ENCODE peak calls at places on chromosome 16, in four cellular contexts. R is K562, D is GM12878, L is HepG2. P is an unnamed sample.
A peak's percentile ranks its signal among the peaks of the same experiment; 100 is the strongest.

GRCh38 chr16:70689970-70690905 is 4.4 kb upstream of the MTSS2 start:
- DNase-seq in L (no peak), D (no peak), R (no peak), P (no peak)

GRCh38 chr16:75555213-75555706 is 792 bp downstream of the TMEM231 start:
- DNase-seq in D (no peak), L (peak; percentile 89), R (peak; percentile 89), P (peak; percentile 92)

GRCh38 chr16:6689643-6690042 is 643.0 kb upstream of the RBFOX1 start:
- DNase-seq in D (no peak), L (no peak), R (no peak), P (no peak)

GRCh38 chr16:49061315-49061714 is 220.3 kb downstream of the CBLN1 start:
- DNase-seq in L (no peak), D (no peak), R (no peak), P (no peak)

GRCh38 chr16:17222756-17223411 is 247.9 kb downstream of the XYLT1 start:
- DNase-seq in D (no peak), R (no peak), L (no peak), P (peak; percentile 17)

GRCh38 chr16:61413026-61413425 is 623.2 kb downstream of the CDH8 start:
- DNase-seq in L (no peak), D (no peak), R (no peak), P (no peak)

GRCh38 chr16:28192811-28193529 is 18.8 kb downstream of the XPO6 start:
- DNase-seq in D (no peak), R (no peak), L (no peak), P (no peak)

GRCh38 chr16:29825145-29826044 is 5.1 kb downstream of the MVP start:
- DNase-seq in D (no peak), R (peak; percentile 39), L (no peak), P (no peak)

GRCh38 chr16:56931253-56931768 is 631 bp upstream of the HERPUD1 start:
- DNase-seq in D (peak; percentile 67), L (no peak), R (no peak), P (no peak)

GRCh38 chr16:67169642-67170167 is 633 bp upstream of the NOL3 start:
- DNase-seq in D (no peak), R (peak; percentile 42), L (peak; percentile 54), P (peak; percentile 93)

GRCh38 chr16:77288222-77288621 is 89.0 kb downstream of the SYCE1L start:
- DNase-seq in L (no peak), D (no peak), R (no peak), P (no peak)

GRCh38 chr16:10870137-10870776 is 6.7 kb upstream of the CIITA start:
- DNase-seq in L (peak; percentile 64), R (no peak), D (no peak), P (no peak)

GRCh38 chr16:807345-808251 is 7.1 kb upstream of the GNG13 start:
- DNase-seq in D (peak; percentile 68), R (peak; percentile 95), L (no peak), P (peak; percentile 93)

GRCh38 chr16:72825912-72826621 is 221.9 kb downstream of the ZFHX3 start:
- DNase-seq in D (no peak), R (no peak), L (no peak), P (no peak)

GRCh38 chr16:17994027-17994426 is 342.5 kb downstream of the NPIPA8 start:
- DNase-seq in D (no peak), L (no peak), R (no peak), P (no peak)

GRCh38 chr16:53291757-53292392 is 142.4 kb upstream of the RBL2 start:
- DNase-seq in R (no peak), D (no peak), L (no peak), P (no peak)

GRCh38 chr16:89094252-89094901 is 725 bp downstream of the ACSF3 start:
- DNase-seq in D (no peak), R (no peak), L (peak; percentile 35), P (no peak)

GRCh38 chr16:66262253-66263167 is 104.0 kb upstream of the CDH5 start:
- DNase-seq in R (no peak), L (no peak), D (no peak), P (no peak)

GRCh38 chr16:87560428-87561199 is 41.7 kb upstream of the JPH3 start:
- DNase-seq in D (no peak), R (peak; percentile 98), L (no peak), P (peak; percentile 93)

GRCh38 chr16:22648141-22648540 is 137.4 kb downstream of the NPIPB5 start:
- DNase-seq in L (no peak), R (no peak), D (no peak), P (no peak)

GRCh38 chr16:61780161-61780560 is 256.1 kb downstream of the CDH8 start:
- DNase-seq in D (no peak), R (no peak), L (no peak), P (no peak)

GRCh38 chr16:252366-253337 is 18.0 kb downstream of the FAM234A start:
- DNase-seq in L (no peak), D (peak; percentile 40), R (peak; percentile 62), P (no peak)

GRCh38 chr16:27367463-27368357 is 34.3 kb upstream of the IL21R start:
- DNase-seq in L (peak; percentile 56), D (peak; percentile 87), R (peak; percentile 94), P (peak; percentile 83)

GRCh38 chr16:64307431-64307830 is 814.4 kb downstream of the CDH11 start:
- DNase-seq in L (no peak), R (no peak), D (no peak), P (no peak)

GRCh38 chr16:12925026-12925425 is 23.6 kb downstream of the SHISA9 start:
- DNase-seq in D (no peak), L (no peak), R (no peak), P (no peak)

DNA sequence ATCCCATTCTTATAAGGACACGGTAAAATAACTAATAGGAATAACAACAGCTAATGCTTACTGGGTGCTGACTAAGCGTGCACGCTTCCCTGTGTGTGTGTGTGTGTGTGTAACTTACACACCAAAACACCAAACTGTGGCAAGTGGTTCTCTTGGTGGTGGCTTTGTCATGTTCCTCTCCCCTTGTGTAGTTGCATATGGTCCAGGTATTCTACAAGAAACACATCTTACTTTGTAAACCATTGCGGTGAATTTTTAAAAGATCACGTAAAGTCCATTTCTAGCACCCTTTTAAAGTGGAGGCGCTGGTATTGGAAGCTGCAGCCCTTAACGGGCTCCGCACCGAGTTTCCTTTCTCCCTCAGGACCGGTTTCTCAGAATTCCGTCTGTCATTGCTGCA is 221.0 kb upstream of the FOXF1 start:
- DNase-seq in D (no peak), L (no peak), R (no peak), P (no peak)
- TF ChIP-seq TCF7 in D (no peak), L (no peak), R (no peak), P (no peak)

GRCh38 chr16:47054306-47054705 is 80.8 kb upstream of the DNAJA2 start:
- DNase-seq in R (no peak), L (no peak), D (no peak), P (no peak)
- TF ChIP-seq TCF7 in R (no peak), L (no peak), D (no peak), P (no peak)

GRCh38 chr16:31022574-31023251 is 10.6 kb upstream of the STX4 start:
- DNase-seq in D (no peak), L (peak; percentile 30), R (no peak), P (no peak)
- TF ChIP-seq TCF7 in D (no peak), L (no peak), R (no peak), P (no peak)

GRCh38 chr16:55543470-55543869 is 23.0 kb upstream of the CAPNS2 start:
- DNase-seq in L (peak; percentile 35), D (no peak), R (no peak), P (no peak)
- TF ChIP-seq TCF7 in L (no peak), D (no peak), R (no peak), P (no peak)

DNA sequence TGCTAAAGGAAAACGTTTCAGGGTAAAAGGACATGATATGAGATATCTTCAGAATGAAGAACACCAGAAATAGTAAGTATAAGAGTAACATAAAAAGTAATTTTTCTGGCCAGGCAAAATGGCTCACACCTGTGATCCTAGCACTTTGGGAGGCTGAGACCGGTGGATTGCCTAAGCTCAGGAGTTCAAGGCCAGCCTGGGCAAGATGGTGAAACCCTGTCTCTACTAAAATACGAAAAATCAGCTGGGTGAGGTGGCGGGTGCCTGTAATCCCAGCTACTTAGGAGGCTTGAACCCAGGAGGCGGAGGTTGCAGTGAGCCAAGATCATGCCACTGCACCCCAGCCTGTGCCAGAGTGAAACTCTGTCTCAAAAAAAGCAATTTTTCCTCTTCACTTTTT is 56.6 kb upstream of the NFAT5 start:
- DNase-seq in R (no peak), L (no peak), D (no peak), P (no peak)
- TF ChIP-seq TCF7 in R (no peak), L (no peak), D (no peak), P (no peak)

DNA sequence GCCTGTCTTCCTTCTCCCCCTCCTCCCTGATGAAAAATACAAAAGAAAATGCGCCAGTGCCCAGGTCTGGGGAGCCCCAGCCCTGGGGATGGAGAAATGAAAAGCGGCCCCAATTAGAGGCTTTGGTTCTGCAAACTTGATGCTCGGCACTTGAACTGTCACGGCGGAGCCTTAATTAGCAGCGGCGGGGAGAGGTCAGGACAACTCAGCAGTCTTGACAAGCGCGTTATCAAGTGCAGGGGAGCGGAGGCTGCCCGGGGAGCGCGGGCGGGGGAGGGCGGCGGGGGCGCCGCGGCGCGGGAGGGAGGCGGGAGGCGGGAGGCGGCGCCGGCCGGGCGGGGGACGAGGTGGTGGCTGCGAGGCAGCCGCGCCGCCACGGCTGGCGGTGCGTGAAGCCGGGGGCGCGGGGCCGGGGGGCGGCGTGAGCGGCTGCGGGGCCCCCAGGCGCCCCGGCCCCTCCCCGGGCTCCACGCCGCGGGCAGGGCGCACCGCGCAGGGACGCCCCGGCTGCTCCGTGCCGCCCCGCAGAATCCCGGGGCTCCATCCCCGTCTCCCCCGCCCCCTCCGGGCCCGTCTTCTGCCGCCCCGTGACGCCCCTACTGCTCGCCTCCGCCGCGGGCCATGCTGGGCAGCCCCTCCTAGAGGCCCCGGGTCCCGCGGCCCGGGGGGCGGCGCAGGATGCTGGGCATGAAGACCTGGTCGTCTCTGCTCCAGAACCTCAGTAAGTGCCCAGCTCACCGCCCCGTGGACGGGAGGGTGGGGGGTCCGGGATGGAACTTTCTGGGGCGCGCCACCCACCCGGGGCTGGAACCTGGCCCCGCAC is 150.5 kb upstream of the GSE1 start:
- DNase-seq in R (peak; percentile 97), L (no peak), D (no peak), P (no peak)
- TF ChIP-seq TCF7 in R (no peak), L (no peak), D (no peak), P (no peak)

P was measured in WTC11.